ENCODE peak calls at places on chromosomes 2 and 18, in four cellular contexts. One of them, this sample, is unnamed.

GRCh38 chr2:81324046-81324445 is 1019.5 kb upstream of the LRRTM1 start:
- DNase-seq in K562: no peak
- DNase-seq in HepG2: peak
- DNase-seq in GM12878: no peak
- DNase-seq in this sample: peak

GRCh38 chr2:178498137-178498536 is 17.9 kb downstream of the PLEKHA3 start:
- DNase-seq in GM12878: no peak
- DNase-seq in HepG2: no peak
- DNase-seq in K562: peak
- DNase-seq in this sample: no peak

GRCh38 chr2:238640486-238640885 is 207.4 kb upstream of the TWIST2 start:
- DNase-seq in HepG2: no peak
- DNase-seq in K562: no peak
- DNase-seq in GM12878: no peak
- DNase-seq in this sample: no peak

GRCh38 chr2:241615041-241615440 is 21.9 kb downstream of the THAP4 start:
- DNase-seq in K562: no peak
- DNase-seq in HepG2: no peak
- DNase-seq in GM12878: no peak
- DNase-seq in this sample: no peak

GRCh38 chr2:144367030-144367429 is 152.9 kb downstream of the ZEB2 start:
- DNase-seq in GM12878: no peak
- DNase-seq in K562: no peak
- DNase-seq in HepG2: no peak
- DNase-seq in this sample: no peak

GRCh38 chr2:159272166-159272565 is 14.3 kb downstream of the WDSUB1 start:
- DNase-seq in HepG2: no peak
- DNase-seq in GM12878: no peak
- DNase-seq in K562: no peak
- DNase-seq in this sample: no peak

GRCh38 chr2:45595724-45596435 is 15.2 kb downstream of the SRBD1 start:
- DNase-seq in GM12878: no peak
- DNase-seq in K562: no peak
- DNase-seq in HepG2: no peak
- DNase-seq in this sample: no peak

GRCh38 chr2:43318791-43319190 is 92.4 kb upstream of the ZFP36L2 start:
- DNase-seq in GM12878: no peak
- DNase-seq in HepG2: no peak
- DNase-seq in K562: no peak
- DNase-seq in this sample: no peak

GRCh38 chr18:24518596-24518995 is 58.2 kb downstream of the HRH4 start:
- DNase-seq in GM12878: no peak
- DNase-seq in HepG2: no peak
- DNase-seq in K562: no peak
- DNase-seq in this sample: no peak

GRCh38 chr18:59837586-59837985 is 62.2 kb upstream of the PMAIP1 start:
- DNase-seq in K562: peak
- DNase-seq in HepG2: peak
- DNase-seq in GM12878: peak
- DNase-seq in this sample: peak

GRCh38 chr2:117615106-117615505 is 199.4 kb upstream of the DDX18 start:
- DNase-seq in GM12878: no peak
- DNase-seq in K562: no peak
- DNase-seq in HepG2: no peak
- DNase-seq in this sample: no peak

GRCh38 chr18:13254971-13255927 is 36.7 kb downstream of the LDLRAD4 start:
- DNase-seq in GM12878: no peak
- DNase-seq in K562: no peak
- DNase-seq in HepG2: no peak
- DNase-seq in this sample: no peak

GRCh38 chr2:239105234-239105633 is 257.3 kb downstream of the TWIST2 start:
- DNase-seq in HepG2: no peak
- DNase-seq in GM12878: no peak
- DNase-seq in K562: no peak
- DNase-seq in this sample: no peak

GRCh38 chr2:230974096-230974913 is 21.6 kb upstream of the SPATA3 start:
- DNase-seq in GM12878: peak
- DNase-seq in HepG2: no peak
- DNase-seq in K562: no peak
- DNase-seq in this sample: no peak

GRCh38 chr2:46852124-46852523 is 63.5 kb downstream of the MCFD2 start:
- DNase-seq in HepG2: no peak
- DNase-seq in K562: no peak
- DNase-seq in GM12878: no peak
- DNase-seq in this sample: no peak

GRCh38 chr2:46852598-46852997 is 63.0 kb downstream of the MCFD2 start:
- DNase-seq in HepG2: no peak
- DNase-seq in GM12878: no peak
- DNase-seq in K562: no peak
- DNase-seq in this sample: no peak

GRCh38 chr2:46849741-46850474 is 65.7 kb downstream of the MCFD2 start:
- DNase-seq in HepG2: no peak
- DNase-seq in GM12878: no peak
- DNase-seq in K562: peak
- DNase-seq in this sample: no peak

GRCh38 chr2:46849080-46849715 is 66.4 kb downstream of the MCFD2 start:
- DNase-seq in K562: peak
- DNase-seq in GM12878: no peak
- DNase-seq in HepG2: peak
- DNase-seq in this sample: no peak

GRCh38 chr2:46850742-46851141 is 64.9 kb downstream of the MCFD2 start:
- DNase-seq in K562: peak
- DNase-seq in GM12878: no peak
- DNase-seq in HepG2: no peak
- DNase-seq in this sample: no peak
- TF ChIP-seq SP1 in K562: no peak
- TF ChIP-seq SP1 in GM12878: no peak
- TF ChIP-seq SP1 in HepG2: no peak
- TF ChIP-seq SP1 in this sample: no peak

GRCh38 chr2:233817305-233817980 is 36.9 kb downstream of the HJURP start:
- DNase-seq in GM12878: no peak
- DNase-seq in K562: no peak
- DNase-seq in HepG2: no peak
- DNase-seq in this sample: no peak

GRCh38 chr2:233816771-233817170 is 37.6 kb downstream of the HJURP start:
- DNase-seq in K562: no peak
- DNase-seq in GM12878: no peak
- DNase-seq in HepG2: no peak
- DNase-seq in this sample: no peak

GRCh38 chr2:233818639-233819621 is 35.4 kb downstream of the HJURP start:
- DNase-seq in HepG2: no peak
- DNase-seq in GM12878: no peak
- DNase-seq in K562: no peak
- DNase-seq in this sample: no peak

GRCh38 chr2:233816334-233816733 is 38.0 kb downstream of the HJURP start:
- DNase-seq in K562: no peak
- DNase-seq in HepG2: no peak
- DNase-seq in GM12878: no peak
- DNase-seq in this sample: no peak

GRCh38 chr2:233817995-233818638 is 36.2 kb downstream of the HJURP start:
- DNase-seq in HepG2: peak
- DNase-seq in K562: no peak
- DNase-seq in GM12878: no peak
- DNase-seq in this sample: no peak
- TF ChIP-seq NR2C2 in HepG2: peak
- TF ChIP-seq NR2C2 in K562: no peak
- TF ChIP-seq NR2C2 in GM12878: no peak
- TF ChIP-seq NR2C2 in this sample: no peak

DNA sequence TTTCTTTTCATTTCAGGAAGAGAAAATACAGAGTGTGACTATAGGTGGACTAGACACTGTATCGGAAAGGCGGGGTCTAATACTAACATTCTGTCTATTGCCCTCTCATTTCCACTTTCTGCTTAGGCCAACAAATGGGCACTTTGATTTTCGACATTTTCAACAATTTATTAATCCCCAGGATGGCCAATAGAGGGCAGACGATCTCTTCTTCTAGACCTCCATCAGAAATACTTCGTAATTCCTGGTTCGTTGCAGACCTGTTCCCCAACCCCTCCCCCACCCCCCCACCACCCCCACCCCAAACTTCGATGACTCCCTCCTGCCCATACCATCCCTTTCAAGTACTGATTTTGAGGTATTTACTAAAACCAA is 3.6 kb upstream of the CRIM1 start:
- DNase-seq in K562: peak
- DNase-seq in HepG2: peak
- DNase-seq in GM12878: peak
- DNase-seq in this sample: no peak
- TF ChIP-seq SP1 in K562: no peak
- TF ChIP-seq SP1 in HepG2: no peak
- TF ChIP-seq SP1 in GM12878: no peak
- TF ChIP-seq SP1 in this sample: no peak

DNA sequence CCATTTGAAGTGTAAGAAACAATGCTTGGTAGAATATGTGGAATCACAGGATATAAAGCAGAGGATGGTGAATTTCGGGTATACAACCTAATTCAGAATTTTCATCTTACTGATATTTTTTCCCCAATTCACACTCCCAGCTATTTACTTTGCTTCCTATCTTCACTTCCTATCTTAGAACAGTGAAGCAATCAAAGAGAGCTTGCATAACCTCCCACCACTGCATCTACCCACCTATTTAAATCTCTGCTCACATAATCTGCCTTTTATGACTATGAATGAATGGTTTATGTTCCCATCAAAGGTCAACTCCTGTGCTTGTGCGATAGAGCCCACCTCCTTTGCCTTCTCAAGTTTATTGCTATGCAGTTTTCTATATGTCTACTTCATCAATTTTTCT is 3.3 kb downstream of the RMDN2 start:
- DNase-seq in HepG2: peak
- DNase-seq in GM12878: no peak
- DNase-seq in K562: no peak
- DNase-seq in this sample: no peak
- TF ChIP-seq NR2C2 in HepG2: peak
- TF ChIP-seq NR2C2 in GM12878: no peak
- TF ChIP-seq NR2C2 in K562: no peak
- TF ChIP-seq NR2C2 in this sample: no peak

DNA sequence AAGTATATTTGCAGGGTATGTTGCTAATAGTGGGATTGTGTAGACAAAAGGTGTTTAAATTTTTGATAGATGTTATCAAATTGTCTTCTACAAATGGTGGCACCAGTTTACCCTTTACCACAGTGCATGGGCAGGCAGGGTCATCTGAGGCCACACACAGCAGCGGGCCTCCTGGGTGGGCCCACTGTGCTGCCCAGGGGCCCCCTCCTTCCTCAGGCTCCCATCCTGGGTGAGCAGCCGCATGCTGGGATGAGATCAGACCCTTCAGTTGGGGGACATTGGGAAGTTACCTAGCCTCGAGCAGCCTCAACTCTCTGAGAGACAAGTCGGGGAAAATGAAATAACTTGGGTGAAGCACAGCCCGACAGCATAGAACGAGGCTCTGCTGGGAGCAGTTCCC is 9.7 kb downstream of the MYO7B start:
- DNase-seq in K562: no peak
- DNase-seq in GM12878: no peak
- DNase-seq in HepG2: no peak
- DNase-seq in this sample: no peak
- TF ChIP-seq SP1 in K562: no peak
- TF ChIP-seq SP1 in GM12878: no peak
- TF ChIP-seq SP1 in HepG2: no peak
- TF ChIP-seq SP1 in this sample: no peak